ENCODE peak calls at places on chromosomes 11 and 22, in four cellular contexts. One of them, this sample, is unnamed.
A peak's percentile ranks its signal among the peaks of the same experiment; 100 is the strongest.

GRCh38 chr11:47111318-47111804 is 65.3 kb downstream of the ARFGAP2 start:
- DNase-seq in GM13977: peak; percentile 64
- DNase-seq in midbrain: no peak
- DNase-seq in AML-193: no peak
- DNase-seq in this sample: peak; percentile 19

GRCh38 chr11:89495951-89496350 is 4.8 kb upstream of the NOX4 start:
- DNase-seq in GM13977: no peak
- DNase-seq in midbrain: no peak
- DNase-seq in AML-193: no peak
- DNase-seq in this sample: peak; percentile 91

GRCh38 chr11:73143126-73143838 is 1.2 kb upstream of the FCHSD2 start:
- DNase-seq in GM13977: no peak
- DNase-seq in midbrain: no peak
- DNase-seq in AML-193: peak; percentile 37
- DNase-seq in this sample: peak; percentile 49

GRCh38 chr11:28460348-28460747 is 352.2 kb downstream of the METTL15 start:
- DNase-seq in GM13977: no peak
- DNase-seq in midbrain: no peak
- DNase-seq in AML-193: no peak
- DNase-seq in this sample: no peak

GRCh38 chr22:49961601-49962011 is 1.0 kb downstream of the PIM3 start:
- DNase-seq in GM13977: peak; percentile 57
- DNase-seq in midbrain: no peak
- DNase-seq in AML-193: no peak
- DNase-seq in this sample: no peak

GRCh38 chr11:67271548-67272284 is 5.4 kb downstream of the GRK2 start:
- DNase-seq in GM13977: no peak
- DNase-seq in midbrain: no peak
- DNase-seq in AML-193: peak; percentile 90
- DNase-seq in this sample: no peak

GRCh38 chr11:46272816-46273427 is 4.5 kb upstream of the CREB3L1 start:
- DNase-seq in GM13977: no peak
- DNase-seq in midbrain: no peak
- DNase-seq in AML-193: no peak
- DNase-seq in this sample: no peak

GRCh38 chr11:65479184-65480145 is 19.4 kb upstream of the MALAT1 start:
- DNase-seq in GM13977: peak; percentile 25
- DNase-seq in midbrain: no peak
- DNase-seq in AML-193: no peak
- DNase-seq in this sample: no peak

GRCh38 chr22:37484115-37485005 is 1.8 kb downstream of the MFNG start:
- DNase-seq in GM13977: peak; percentile 79
- DNase-seq in midbrain: peak; percentile 6
- DNase-seq in AML-193: peak; percentile 75
- DNase-seq in this sample: no peak

GRCh38 chr22:44050766-44051747 is 27.0 kb downstream of the PARVB start:
- DNase-seq in GM13977: no peak
- DNase-seq in midbrain: no peak
- DNase-seq in AML-193: no peak
- DNase-seq in this sample: no peak

GRCh38 chr11:100903284-100903683 is 216.2 kb downstream of the ARHGAP42 start:
- DNase-seq in GM13977: no peak
- DNase-seq in midbrain: no peak
- DNase-seq in AML-193: no peak
- DNase-seq in this sample: no peak

GRCh38 chr11:66559141-66559861 is 9.1 kb downstream of the CTSF start:
- DNase-seq in GM13977: no peak
- DNase-seq in midbrain: no peak
- DNase-seq in AML-193: no peak
- DNase-seq in this sample: no peak

GRCh38 chr11:78886616-78887015 is 312.0 kb upstream of the NARS2 start:
- DNase-seq in GM13977: no peak
- DNase-seq in midbrain: no peak
- DNase-seq in AML-193: no peak
- DNase-seq in this sample: no peak

This sample was measured in kidney epithelial cell.